ENCODE peak calls at places on chromosomes 1 and 21, in four cellular contexts. O is EL, U is brain microvascular endothelial cell, P is NCI-H510A treated with DMSO at 0.1 percent for 48 hours. A is an unnamed sample.

GRCh38 chr1:71081697-71082080 is 854 bp upstream of the ZRANB2 start:
- DNase-seq in O (no peak), U (no peak), P (no peak), A (no peak)

GRCh38 chr1:91617242-91617837 is 116.7 kb downstream of the CDC7 start:
- DNase-seq in O (no peak), U (no peak), P (peak), A (peak)

GRCh38 chr1:25193151-25193742 is 39.1 kb downstream of the SYF2 start:
- DNase-seq in O (no peak), U (no peak), P (no peak), A (no peak)

GRCh38 chr1:164587617-164588367 is 28.8 kb downstream of the PBX1 start:
- DNase-seq in O (no peak), U (no peak), P (peak), A (peak)

GRCh38 chr1:157107702-157108101 is 8.1 kb upstream of the ETV3L start:
- DNase-seq in O (no peak), U (no peak), P (no peak), A (no peak)

GRCh38 chr1:89900323-89900722 is 79.5 kb downstream of the LRRC8D start:
- DNase-seq in O (no peak), U (no peak), P (no peak), A (no peak)

GRCh38 chr1:29967261-29967660 is 730.9 kb downstream of the PTPRU start:
- DNase-seq in O (no peak), U (no peak), P (no peak), A (no peak)

GRCh38 chr1:17419626-17420328 is 19.7 kb downstream of the RCC2 start:
- DNase-seq in O (peak), U (peak), P (peak), A (no peak)

GRCh38 chr1:184843732-184844495 is 89.3 kb upstream of the EDEM3 start:
- DNase-seq in O (no peak), U (no peak), P (no peak), A (no peak)

GRCh38 chr1:42142894-42143675 is 10.1 kb upstream of the GUCA2B start:
- DNase-seq in O (no peak), U (no peak), P (peak), A (peak)

GRCh38 chr1:203628185-203628996 is 1.8 kb downstream of the ATP2B4 start:
- DNase-seq in O (peak), U (peak), P (no peak), A (no peak)

GRCh38 chr1:101769520-101769919 is 227.2 kb downstream of the OLFM3 start:
- DNase-seq in O (peak), U (no peak), P (peak), A (no peak)

GRCh38 chr21:34166468-34166867 is 93.1 kb downstream of the MRPS6 start:
- DNase-seq in O (peak), U (no peak), P (no peak), A (no peak)

GRCh38 chr1:181113061-181113695 is 24.7 kb downstream of the IER5 start:
- DNase-seq in O (peak), U (no peak), P (no peak), A (no peak)

GRCh38 chr21:43686811-43687565 is 27.6 kb downstream of the RRP1B start:
- DNase-seq in O (no peak), U (no peak), P (no peak), A (no peak)

GRCh38 chr1:201791775-201792166 is 37.2 kb upstream of the IPO9 start:
- DNase-seq in O (peak), U (peak), P (no peak), A (peak)

GRCh38 chr1:230270940-230271325 is 155.2 kb downstream of the PGBD5 start:
- DNase-seq in O (no peak), U (no peak), P (peak), A (peak)

GRCh38 chr1:227766015-227766634 is 30.9 kb downstream of the SNAP47 start:
- DNase-seq in O (peak), U (no peak), P (peak), A (peak)

GRCh38 chr1:95382385-95382784 is 148.4 kb downstream of the RWDD3 start:
- DNase-seq in O (no peak), U (no peak), P (no peak), A (no peak)

GRCh38 chr1:161420763-161421455 is 53.2 kb upstream of the CFAP126 start:
- DNase-seq in O (peak), U (no peak), P (no peak), A (no peak)

GRCh38 chr1:182615468-182616129 is 11.4 kb upstream of the RGS16 start:
- DNase-seq in O (peak), U (no peak), P (peak), A (peak)

GRCh38 chr21:41364308-41364707 is 2.5 kb downstream of the MX2 start:
- DNase-seq in O (no peak), U (no peak), P (no peak), A (no peak)

GRCh38 chr1:94205639-94206038 is 31.7 kb downstream of the ARHGAP29 start:
- DNase-seq in O (peak), U (no peak), P (no peak), A (no peak)

GRCh38 chr1:147699686-147700041 is 29.3 kb upstream of the ACP6 start:
- DNase-seq in O (no peak), U (no peak), P (no peak), A (no peak)

GRCh38 chr1:221635305-221635704 is 106.6 kb downstream of the DUSP10 start:
- DNase-seq in O (no peak), U (no peak), P (no peak), A (no peak)

GRCh38 chr21:29215709-29216108 is 83.0 kb upstream of the BACH1 start:
- DNase-seq in O (no peak), U (no peak), P (no peak), A (no peak)

GRCh38 chr21:29656504-29657227 is 283.1 kb downstream of the GRIK1 start:
- DNase-seq in O (peak), U (peak), P (no peak), A (no peak)

GRCh38 chr1:1069061-1069710 is 4.9 kb downstream of the RNF223 start:
- DNase-seq in O (peak), U (peak), P (peak), A (peak)

GRCh38 chr1:155309423-155310021 is 856 bp downstream of the FDPS start:
- DNase-seq in O (peak), U (no peak), P (peak), A (no peak)

GRCh38 chr1:17155257-17155895 is 36.1 kb upstream of the PADI2 start:
- DNase-seq in O (no peak), U (no peak), P (no peak), A (no peak)

GRCh38 chr1:156625436-156626078 is 6.3 kb downstream of the HAPLN2 start:
- DNase-seq in O (peak), U (no peak), P (peak), A (no peak)

GRCh38 chr1:229759037-229759435 is 133.0 kb downstream of the URB2 start:
- DNase-seq in O (peak), U (peak), P (no peak), A (no peak)

GRCh38 chr1:116477428-116477827 is 93.4 kb downstream of the CD58 start:
- DNase-seq in O (no peak), U (no peak), P (no peak), A (no peak)

GRCh38 chr1:89040315-89040626 is 17.6 kb upstream of the GBP3 start:
- DNase-seq in O (no peak), U (no peak), P (no peak), A (no peak)

GRCh38 chr1:21277178-21277577 is 13.1 kb downstream of the ECE1 start:
- DNase-seq in O (no peak), U (no peak), P (no peak), A (no peak)

GRCh38 chr1:230570724-230571390 is 71.4 kb upstream of the COG2 start:
- DNase-seq in O (no peak), U (no peak), P (no peak), A (no peak)

GRCh38 chr1:34685225-34685624 is 69.6 kb upstream of the GJB5 start:
- DNase-seq in O (no peak), U (no peak), P (peak), A (peak)

GRCh38 chr1:151157067-151157531 is 650 bp downstream of the TNFAIP8L2 start:
- DNase-seq in O (no peak), U (no peak), P (no peak), A (no peak)

GRCh38 chr21:34019402-34019801 is 54.0 kb upstream of the MRPS6 start:
- DNase-seq in O (no peak), U (no peak), P (no peak), A (no peak)

GRCh38 chr1:202663141-202663540 is 47.1 kb downstream of the SYT2 start:
- DNase-seq in O (no peak), U (no peak), P (no peak), A (no peak)

A was measured in DMS153.